ENCODE peak calls at places on chromosome 3, in eight cellular contexts. Q, S, N, M, E, F, L and W are unnamed samples.

GRCh38 chr3:94301346-94301745 is 238.5 kb downstream of the NSUN3 start:
- DNase-seq in F (no peak), L (no peak), E (no peak), Q (no peak), M (no peak), N (no peak), S (no peak), W (no peak)

GRCh38 chr3:14525685-14526631 is 14.2 kb downstream of the GRIP2 start:
- DNase-seq in M (no peak), E (no peak), F (no peak), L (no peak), Q (no peak), N (no peak), S (peak), W (no peak)

GRCh38 chr3:192747746-192748145 is 20.4 kb upstream of the FGF12 start:
- DNase-seq in F (no peak), E (no peak), N (no peak), S (no peak), L (no peak), Q (no peak), M (no peak), W (no peak)

GRCh38 chr3:40602778-40603385 is 78.1 kb downstream of the ZNF621 start:
- DNase-seq in L (no peak), Q (no peak), N (no peak), M (no peak), E (no peak), F (no peak), S (no peak), W (no peak)

GRCh38 chr3:50525191-50525590 is 21.8 kb upstream of the CACNA2D2 start:
- DNase-seq in F (no peak), E (no peak), L (peak), S (no peak), M (no peak), N (no peak), Q (no peak), W (no peak)

GRCh38 chr3:180747805-180748361 is 68.6 kb upstream of the CCDC39 start:
- DNase-seq in M (no peak), S (no peak), E (no peak), N (no peak), Q (no peak), L (no peak), F (no peak), W (no peak)

GRCh38 chr3:21117397-21117796 is 633.6 kb downstream of the ZNF385D start:
- DNase-seq in M (no peak), F (no peak), N (peak), L (no peak), E (no peak), Q (no peak), S (no peak), W (no peak)

GRCh38 chr3:56970401-56971002 is 90.0 kb upstream of the SPATA12 start:
- DNase-seq in E (no peak), F (no peak), L (no peak), Q (no peak), S (no peak), N (peak), M (no peak), W (no peak)

GRCh38 chr3:114624676-114625181 is 330.9 kb downstream of the TIGIT start:
- DNase-seq in M (peak), N (peak), F (peak), L (peak), Q (no peak), S (peak), E (no peak), W (peak)

GRCh38 chr3:181698263-181698944 is 13.3 kb upstream of the SOX2 start:
- DNase-seq in N (no peak), L (no peak), S (no peak), F (no peak), E (no peak), M (no peak), Q (no peak), W (no peak)

GRCh38 chr3:178712247-178712646 is 176.0 kb downstream of the KCNMB2 start:
- DNase-seq in M (no peak), L (no peak), F (no peak), N (no peak), Q (no peak), S (no peak), E (no peak), W (no peak)

GRCh38 chr3:23662079-23662617 is 143.6 kb upstream of the UBE2E1 start:
- DNase-seq in E (no peak), M (no peak), F (no peak), L (no peak), N (no peak), Q (no peak), S (no peak), W (no peak)

GRCh38 chr3:179710079-179710478 is 57.2 kb downstream of the USP13 start:
- DNase-seq in N (no peak), M (no peak), E (no peak), L (no peak), F (no peak), S (no peak), Q (no peak), W (no peak)

GRCh38 chr3:121757087-121757811 is 7.7 kb upstream of the GOLGB1 start:
- DNase-seq in Q (no peak), E (no peak), M (no peak), F (no peak), S (no peak), N (no peak), L (no peak), W (no peak)

GRCh38 chr3:51622868-51623267 is 48.2 kb upstream of the TEX264 start:
- DNase-seq in N (no peak), Q (no peak), S (no peak), F (no peak), E (no peak), L (no peak), M (peak), W (no peak)

GRCh38 chr3:171838218-171838720 is 4.9 kb upstream of the TMEM212 start:
- DNase-seq in N (no peak), Q (no peak), L (peak), M (no peak), S (peak), F (no peak), E (no peak), W (no peak)

GRCh38 chr3:84128024-84128423 is 830.8 kb upstream of the CADM2 start:
- DNase-seq in E (no peak), Q (no peak), M (no peak), S (no peak), F (no peak), N (no peak), L (no peak), W (no peak)

GRCh38 chr3:99708207-99708745 is 69.9 kb downstream of the COL8A1 start:
- DNase-seq in F (no peak), S (no peak), L (no peak), Q (no peak), N (no peak), M (no peak), E (no peak), W (no peak)

GRCh38 chr3:16300881-16301359 is 35.9 kb downstream of the OXNAD1 start:
- DNase-seq in Q (no peak), M (no peak), N (peak), E (peak), L (no peak), S (no peak), F (no peak), W (no peak)

GRCh38 chr3:4166540-4166939 is 136.6 kb upstream of the SETMAR start:
- DNase-seq in S (no peak), F (no peak), M (no peak), N (no peak), Q (no peak), E (no peak), L (no peak), W (no peak)

GRCh38 chr3:164604687-164605086 is 473.6 kb downstream of the SI start:
- DNase-seq in S (no peak), L (no peak), Q (no peak), M (no peak), F (no peak), N (peak), E (no peak), W (no peak)

GRCh38 chr3:190512666-190513065 is 1.2 kb upstream of the IL1RAP start:
- DNase-seq in Q (no peak), E (no peak), L (no peak), F (no peak), N (no peak), M (no peak), S (no peak), W (no peak)

GRCh38 chr3:189606774-189607173 is 24.4 kb upstream of the TP63 start:
- DNase-seq in F (no peak), Q (no peak), N (no peak), S (no peak), M (no peak), E (no peak), L (no peak), W (no peak)

GRCh38 chr3:124492824-124493223 is 237.4 kb upstream of the UMPS start:
- DNase-seq in F (no peak), N (peak), M (peak), E (no peak), Q (no peak), S (no peak), L (no peak), W (no peak)

GRCh38 chr3:156601497-156601896 is 46.6 kb upstream of the SSR3 start:
- DNase-seq in N (no peak), S (no peak), Q (no peak), E (no peak), F (no peak), M (no peak), L (no peak), W (no peak)

GRCh38 chr3:45426161-45426560 is 37.8 kb downstream of the LARS2 start:
- DNase-seq in M (no peak), F (no peak), N (peak), L (no peak), S (no peak), Q (no peak), E (no peak), W (no peak)

GRCh38 chr3:53880396-53881345 is 1.3 kb downstream of the ACTR8 start:
- DNase-seq in M (no peak), S (no peak), Q (no peak), N (no peak), E (no peak), L (no peak), F (no peak), W (no peak)

GRCh38 chr3:17307482-17307881 is 422.7 kb downstream of the PLCL2 start:
- DNase-seq in N (no peak), Q (no peak), F (no peak), L (no peak), M (no peak), E (no peak), S (no peak), W (no peak)

GRCh38 chr3:30655187-30655812 is 48.9 kb downstream of the TGFBR2 start:
- DNase-seq in L (no peak), F (no peak), E (peak), S (no peak), M (no peak), Q (no peak), N (no peak), W (no peak)

GRCh38 chr3:101829066-101829830 is 20.1 kb upstream of the NFKBIZ start:
- DNase-seq in F (peak), N (peak), S (peak), L (no peak), M (no peak), E (peak), Q (no peak), W (peak)

GRCh38 chr3:160150525-160150924 is 74.7 kb upstream of the C3orf80 start:
- DNase-seq in F (no peak), S (no peak), M (no peak), L (no peak), N (no peak), Q (no peak), E (no peak), W (no peak)

GRCh38 chr3:56753206-56753605 is 48.5 kb downstream of the ARHGEF3 start:
- DNase-seq in F (no peak), E (no peak), N (no peak), S (no peak), M (no peak), Q (no peak), L (no peak), W (no peak)

GRCh38 chr3:152834354-152835310 is at the start of gene P2RY1:
- DNase-seq in Q (no peak), F (peak), N (peak), E (no peak), L (peak), S (peak), M (no peak), W (peak)

GRCh38 chr3:190862209-190863118 is at the start of gene GMNC:
- DNase-seq in N (peak), E (no peak), M (no peak), Q (no peak), F (peak), L (peak), S (peak), W (peak)

GRCh38 chr3:128867200-128868125 is 12.0 kb upstream of the ACAD9 start:
- DNase-seq in S (no peak), N (no peak), E (no peak), Q (no peak), M (no peak), F (peak), L (no peak), W (no peak)

DNA sequence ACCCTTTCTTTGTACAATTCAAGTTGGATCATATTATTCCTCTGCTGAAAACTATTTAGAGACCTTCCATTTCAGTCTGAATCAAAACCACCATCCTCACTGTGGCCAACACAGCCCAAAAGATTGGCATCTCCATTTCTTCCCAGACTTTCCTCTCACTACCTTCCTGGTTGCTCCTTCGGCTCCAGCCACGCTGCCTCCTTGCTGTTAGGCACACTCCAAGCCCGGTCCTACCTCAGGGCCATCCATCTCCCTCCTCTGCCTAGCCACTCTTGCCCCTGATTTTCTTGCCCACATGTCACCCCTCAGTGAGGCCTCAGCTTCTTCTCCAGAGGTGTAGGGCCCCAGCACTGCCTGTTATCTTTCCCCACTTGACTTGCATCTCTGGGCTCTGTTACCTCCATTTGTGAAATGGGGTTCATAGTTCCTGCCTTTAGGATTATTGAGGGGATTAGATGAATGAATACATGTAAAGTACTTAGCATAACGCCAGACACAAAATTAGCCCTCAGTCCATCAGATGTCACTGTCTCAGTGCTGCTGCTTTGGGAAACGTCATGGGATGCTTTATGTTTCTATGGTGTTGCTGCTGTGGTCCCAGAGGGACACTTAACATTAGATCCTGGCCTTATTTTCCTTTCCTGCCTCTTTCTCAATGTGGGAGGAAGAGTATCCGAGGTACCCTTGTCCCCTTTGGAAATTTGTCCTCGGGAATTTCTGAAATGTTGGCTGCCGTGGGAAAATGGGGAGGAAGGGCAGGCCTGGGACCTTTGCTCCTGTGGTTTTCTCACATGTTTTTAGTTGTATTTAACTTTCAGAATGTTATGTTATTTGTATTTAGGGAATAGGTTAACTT is 31.3 kb downstream of the SNRK start:
- DNase-seq in N (no peak), M (no peak), E (no peak), F (no peak), S (no peak), L (no peak), Q (no peak), W (no peak)
- H3K27ac ChIP-seq in N (peak), M (peak), E (no peak), F (peak), S (peak), L (peak), Q (no peak), W (peak)

GRCh38 chr3:134755821-134756220 is 39.2 kb upstream of the EPHB1 start:
- DNase-seq in Q (no peak), E (no peak), S (no peak), M (no peak), N (no peak), F (no peak), L (no peak), W (no peak)

GRCh38 chr3:134754768-134755559 is 40.1 kb upstream of the EPHB1 start:
- DNase-seq in N (peak), F (no peak), M (no peak), S (peak), Q (no peak), L (no peak), E (no peak), W (no peak)

GRCh38 chr3:134751831-134752230 is 43.2 kb upstream of the EPHB1 start:
- DNase-seq in L (no peak), N (no peak), S (no peak), M (no peak), E (no peak), Q (no peak), F (no peak), W (no peak)

GRCh38 chr3:134753999-134754742 is 40.9 kb upstream of the EPHB1 start:
- DNase-seq in Q (no peak), F (no peak), L (no peak), M (no peak), N (no peak), E (no peak), S (peak), W (no peak)

GRCh38 chr3:134752761-134753461 is 42.1 kb upstream of the EPHB1 start:
- DNase-seq in F (no peak), L (no peak), N (no peak), S (peak), M (no peak), Q (no peak), E (no peak), W (no peak)
- H3K27ac ChIP-seq in F (no peak), L (no peak), N (no peak), S (peak), M (no peak), Q (no peak), E (no peak), W (no peak)

GRCh38 chr3:33392703-33393125 is 47.5 kb downstream of the UBP1 start:
- DNase-seq in S (no peak), M (peak), Q (no peak), F (no peak), E (no peak), N (no peak), L (no peak), W (no peak)
- H3K27ac ChIP-seq in S (no peak), M (no peak), Q (no peak), F (no peak), E (no peak), N (no peak), L (no peak), W (peak)

GRCh38 chr3:141128126-141128777 is 77.1 kb downstream of the SPSB4 start:
- DNase-seq in S (no peak), F (peak), E (no peak), M (no peak), Q (no peak), N (no peak), L (no peak), W (no peak)
- H3K27ac ChIP-seq in S (no peak), F (no peak), E (no peak), M (no peak), Q (no peak), N (no peak), L (no peak), W (no peak)

DNA sequence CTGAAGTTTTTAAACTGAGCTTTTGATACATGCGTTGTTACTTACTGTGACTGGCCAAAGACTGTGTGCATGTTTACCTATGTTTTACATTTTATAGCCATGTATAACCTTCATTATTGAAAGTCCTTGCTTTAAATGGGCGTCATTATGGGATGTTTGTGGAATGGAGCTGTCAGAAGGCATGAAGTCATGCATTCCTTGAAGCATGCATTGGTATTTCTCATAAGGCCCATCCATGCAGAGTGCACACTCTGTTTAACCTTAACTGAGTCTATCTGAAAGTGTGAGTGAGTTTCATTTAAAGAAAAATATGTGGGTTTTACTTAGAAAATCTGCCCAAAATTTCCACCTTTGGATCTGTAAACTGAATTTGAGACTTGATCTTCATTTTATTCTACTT is 51.1 kb downstream of the PSMD6 start:
- DNase-seq in S (no peak), F (no peak), Q (no peak), L (no peak), M (peak), N (no peak), E (no peak), W (no peak)
- H3K27ac ChIP-seq in S (no peak), F (no peak), Q (no peak), L (no peak), M (no peak), N (no peak), E (no peak), W (no peak)

GRCh38 chr3:36733162-36733696 is 31.1 kb downstream of the DCLK3 start:
- DNase-seq in M (no peak), S (no peak), N (no peak), Q (no peak), L (no peak), F (no peak), E (no peak), W (no peak)
- H3K27ac ChIP-seq in M (no peak), S (no peak), N (no peak), Q (no peak), L (no peak), F (no peak), E (no peak), W (no peak)

DNA sequence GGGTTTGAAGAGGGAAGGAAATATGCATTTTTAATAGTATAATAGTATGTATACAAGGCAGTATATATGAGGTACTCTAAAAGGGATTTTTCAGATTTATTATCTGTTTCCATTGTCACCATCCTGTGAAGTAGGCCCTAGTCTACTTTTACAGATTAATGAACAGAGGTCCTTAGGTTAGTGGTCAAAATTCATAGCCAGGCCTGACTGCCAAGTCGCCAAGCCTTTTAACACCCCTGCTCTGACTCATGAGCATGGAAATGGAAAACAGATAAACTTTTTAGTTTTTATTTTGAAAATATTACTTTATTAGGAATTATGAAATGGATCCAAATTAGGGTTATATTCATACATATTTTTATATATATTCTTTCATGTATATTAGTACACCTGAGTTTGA is 146.9 kb downstream of the BBX start:
- DNase-seq in Q (no peak), N (no peak), L (no peak), F (no peak), E (no peak), M (no peak), S (no peak), W (no peak)
- H3K27ac ChIP-seq in Q (no peak), N (no peak), L (peak), F (no peak), E (no peak), M (no peak), S (no peak), W (peak)

GRCh38 chr3:126451511-126451910 is 24.2 kb downstream of the ZXDC start:
- DNase-seq in N (no peak), L (no peak), E (no peak), M (no peak), S (peak), Q (no peak), F (peak), W (no peak)
- H3K27ac ChIP-seq in N (no peak), L (no peak), E (no peak), M (no peak), S (no peak), Q (no peak), F (no peak), W (no peak)

DNA sequence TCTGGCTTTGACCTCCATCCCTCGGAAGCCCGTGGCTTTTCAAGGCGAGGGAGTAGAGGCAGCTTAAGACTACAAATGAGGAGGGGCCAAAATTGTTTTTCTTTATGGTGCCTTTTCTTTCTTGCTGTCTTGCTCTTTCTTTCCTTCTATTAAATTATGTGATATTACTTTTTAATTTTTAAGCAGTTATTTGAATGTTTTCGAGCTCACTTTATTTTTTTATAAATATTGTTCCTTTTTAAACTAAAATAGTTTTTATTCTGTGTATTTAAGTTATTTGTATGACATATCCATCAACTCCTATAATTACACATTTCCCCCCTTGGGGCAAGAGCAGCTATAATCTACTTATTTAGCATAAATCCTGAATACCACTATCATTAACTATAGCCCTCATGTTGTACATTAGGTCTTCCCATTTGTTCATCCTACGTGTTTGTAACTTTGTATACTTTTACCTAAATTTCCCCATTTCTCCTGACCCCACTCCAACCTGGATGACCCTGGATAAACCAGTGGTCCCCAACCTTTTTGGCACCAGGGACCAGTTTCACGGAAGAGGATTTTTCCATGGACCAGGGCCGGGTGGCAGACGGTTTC is 622 bp upstream of the PLSCR1 start:
- DNase-seq in F (no peak), Q (no peak), M (no peak), E (no peak), N (no peak), L (no peak), S (no peak), W (no peak)
- H3K27ac ChIP-seq in F (peak), Q (peak), M (peak), E (peak), N (peak), L (peak), S (peak), W (peak)